ENCODE peak calls at places on chromosomes 3 and 15, in eight cellular contexts. One of them, this sample, is unnamed.

GRCh38 chr3:47916201-47916600 is 100.0 kb downstream of the MAP4 start:
- DNase-seq in CD8-positive, alpha-beta T cell: no peak
- DNase-seq in stimulated activated CD4-positive, alpha-beta T cell treated with anti-CD3 and anti-CD28 coated beads, Interleukin-4, amount 100 ng/mL, for 4 hours: no peak
- DNase-seq in SHP77: no peak
- DNase-seq in OCI-LY7: no peak
- DNase-seq in EL: no peak
- DNase-seq in neural crest cell: no peak
- DNase-seq in activated CD4-positive, alpha-beta T cell treated with anti-CD3 and anti-CD28 coated beads for 4 hours: no peak
- DNase-seq in this sample: no peak

GRCh38 chr3:104005815-104006214 is 1360.9 kb upstream of the ALCAM start:
- DNase-seq in CD8-positive, alpha-beta T cell: no peak
- DNase-seq in stimulated activated CD4-positive, alpha-beta T cell treated with anti-CD3 and anti-CD28 coated beads, Interleukin-4, amount 100 ng/mL, for 4 hours: no peak
- DNase-seq in SHP77: no peak
- DNase-seq in OCI-LY7: no peak
- DNase-seq in EL: peak
- DNase-seq in neural crest cell: no peak
- DNase-seq in activated CD4-positive, alpha-beta T cell treated with anti-CD3 and anti-CD28 coated beads for 4 hours: no peak
- DNase-seq in this sample: no peak

GRCh38 chr3:105598047-105598796 is 231.5 kb downstream of the ALCAM start:
- DNase-seq in CD8-positive, alpha-beta T cell: no peak
- DNase-seq in stimulated activated CD4-positive, alpha-beta T cell treated with anti-CD3 and anti-CD28 coated beads, Interleukin-4, amount 100 ng/mL, for 4 hours: no peak
- DNase-seq in SHP77: no peak
- DNase-seq in OCI-LY7: no peak
- DNase-seq in EL: peak
- DNase-seq in neural crest cell: no peak
- DNase-seq in activated CD4-positive, alpha-beta T cell treated with anti-CD3 and anti-CD28 coated beads for 4 hours: no peak
- DNase-seq in this sample: no peak

GRCh38 chr3:138082085-138082991 is 33.1 kb downstream of the DZIP1L start:
- DNase-seq in CD8-positive, alpha-beta T cell: no peak
- DNase-seq in stimulated activated CD4-positive, alpha-beta T cell treated with anti-CD3 and anti-CD28 coated beads, Interleukin-4, amount 100 ng/mL, for 4 hours: peak
- DNase-seq in SHP77: peak
- DNase-seq in OCI-LY7: no peak
- DNase-seq in EL: peak
- DNase-seq in neural crest cell: no peak
- DNase-seq in activated CD4-positive, alpha-beta T cell treated with anti-CD3 and anti-CD28 coated beads for 4 hours: no peak
- DNase-seq in this sample: no peak

GRCh38 chr3:125313060-125313635 is 62.0 kb downstream of the ZNF148 start:
- DNase-seq in CD8-positive, alpha-beta T cell: no peak
- DNase-seq in stimulated activated CD4-positive, alpha-beta T cell treated with anti-CD3 and anti-CD28 coated beads, Interleukin-4, amount 100 ng/mL, for 4 hours: no peak
- DNase-seq in SHP77: no peak
- DNase-seq in OCI-LY7: no peak
- DNase-seq in EL: peak
- DNase-seq in neural crest cell: no peak
- DNase-seq in activated CD4-positive, alpha-beta T cell treated with anti-CD3 and anti-CD28 coated beads for 4 hours: no peak
- DNase-seq in this sample: no peak

GRCh38 chr3:22263042-22263441 is 512.0 kb upstream of the ZNF385D start:
- DNase-seq in CD8-positive, alpha-beta T cell: no peak
- DNase-seq in stimulated activated CD4-positive, alpha-beta T cell treated with anti-CD3 and anti-CD28 coated beads, Interleukin-4, amount 100 ng/mL, for 4 hours: no peak
- DNase-seq in SHP77: no peak
- DNase-seq in OCI-LY7: no peak
- DNase-seq in EL: peak
- DNase-seq in neural crest cell: no peak
- DNase-seq in activated CD4-positive, alpha-beta T cell treated with anti-CD3 and anti-CD28 coated beads for 4 hours: no peak
- DNase-seq in this sample: no peak

GRCh38 chr15:89441295-89441762 is 55.1 kb downstream of the RHCG start:
- DNase-seq in CD8-positive, alpha-beta T cell: no peak
- DNase-seq in stimulated activated CD4-positive, alpha-beta T cell treated with anti-CD3 and anti-CD28 coated beads, Interleukin-4, amount 100 ng/mL, for 4 hours: no peak
- DNase-seq in SHP77: no peak
- DNase-seq in OCI-LY7: peak
- DNase-seq in EL: no peak
- DNase-seq in neural crest cell: no peak
- DNase-seq in activated CD4-positive, alpha-beta T cell treated with anti-CD3 and anti-CD28 coated beads for 4 hours: no peak
- DNase-seq in this sample: no peak

GRCh38 chr15:65580287-65580686 is 30.6 kb downstream of the INTS14 start:
- DNase-seq in CD8-positive, alpha-beta T cell: no peak
- DNase-seq in stimulated activated CD4-positive, alpha-beta T cell treated with anti-CD3 and anti-CD28 coated beads, Interleukin-4, amount 100 ng/mL, for 4 hours: no peak
- DNase-seq in SHP77: no peak
- DNase-seq in OCI-LY7: no peak
- DNase-seq in EL: peak
- DNase-seq in neural crest cell: no peak
- DNase-seq in activated CD4-positive, alpha-beta T cell treated with anti-CD3 and anti-CD28 coated beads for 4 hours: no peak
- DNase-seq in this sample: no peak

GRCh38 chr3:108132727-108133373 is 42.0 kb upstream of the CD47 start:
- DNase-seq in CD8-positive, alpha-beta T cell: no peak
- DNase-seq in stimulated activated CD4-positive, alpha-beta T cell treated with anti-CD3 and anti-CD28 coated beads, Interleukin-4, amount 100 ng/mL, for 4 hours: no peak
- DNase-seq in SHP77: no peak
- DNase-seq in OCI-LY7: no peak
- DNase-seq in EL: peak
- DNase-seq in neural crest cell: no peak
- DNase-seq in activated CD4-positive, alpha-beta T cell treated with anti-CD3 and anti-CD28 coated beads for 4 hours: no peak
- DNase-seq in this sample: no peak

GRCh38 chr3:171620825-171621434 is 160.7 kb upstream of the TNIK start:
- DNase-seq in CD8-positive, alpha-beta T cell: no peak
- DNase-seq in stimulated activated CD4-positive, alpha-beta T cell treated with anti-CD3 and anti-CD28 coated beads, Interleukin-4, amount 100 ng/mL, for 4 hours: no peak
- DNase-seq in SHP77: no peak
- DNase-seq in OCI-LY7: no peak
- DNase-seq in EL: peak
- DNase-seq in neural crest cell: no peak
- DNase-seq in activated CD4-positive, alpha-beta T cell treated with anti-CD3 and anti-CD28 coated beads for 4 hours: no peak
- DNase-seq in this sample: no peak

GRCh38 chr15:52143862-52144261 is 31.3 kb upstream of the BCL2L10 start:
- DNase-seq in CD8-positive, alpha-beta T cell: no peak
- DNase-seq in stimulated activated CD4-positive, alpha-beta T cell treated with anti-CD3 and anti-CD28 coated beads, Interleukin-4, amount 100 ng/mL, for 4 hours: no peak
- DNase-seq in SHP77: no peak
- DNase-seq in OCI-LY7: no peak
- DNase-seq in EL: peak
- DNase-seq in neural crest cell: no peak
- DNase-seq in activated CD4-positive, alpha-beta T cell treated with anti-CD3 and anti-CD28 coated beads for 4 hours: no peak
- DNase-seq in this sample: no peak

GRCh38 chr15:35271371-35272043 is 186.4 kb upstream of the NANOGP8 start:
- DNase-seq in CD8-positive, alpha-beta T cell: no peak
- DNase-seq in stimulated activated CD4-positive, alpha-beta T cell treated with anti-CD3 and anti-CD28 coated beads, Interleukin-4, amount 100 ng/mL, for 4 hours: no peak
- DNase-seq in SHP77: no peak
- DNase-seq in OCI-LY7: no peak
- DNase-seq in EL: peak
- DNase-seq in neural crest cell: no peak
- DNase-seq in activated CD4-positive, alpha-beta T cell treated with anti-CD3 and anti-CD28 coated beads for 4 hours: no peak
- DNase-seq in this sample: no peak

GRCh38 chr15:43219929-43220886 is 610 bp downstream of the EPB42 start:
- DNase-seq in CD8-positive, alpha-beta T cell: no peak
- DNase-seq in stimulated activated CD4-positive, alpha-beta T cell treated with anti-CD3 and anti-CD28 coated beads, Interleukin-4, amount 100 ng/mL, for 4 hours: no peak
- DNase-seq in SHP77: no peak
- DNase-seq in OCI-LY7: no peak
- DNase-seq in EL: no peak
- DNase-seq in neural crest cell: no peak
- DNase-seq in activated CD4-positive, alpha-beta T cell treated with anti-CD3 and anti-CD28 coated beads for 4 hours: no peak
- DNase-seq in this sample: no peak

GRCh38 chr3:16520636-16521579 is 7.4 kb upstream of the RFTN1 start:
- DNase-seq in CD8-positive, alpha-beta T cell: no peak
- DNase-seq in stimulated activated CD4-positive, alpha-beta T cell treated with anti-CD3 and anti-CD28 coated beads, Interleukin-4, amount 100 ng/mL, for 4 hours: no peak
- DNase-seq in SHP77: no peak
- DNase-seq in OCI-LY7: no peak
- DNase-seq in EL: no peak
- DNase-seq in neural crest cell: no peak
- DNase-seq in activated CD4-positive, alpha-beta T cell treated with anti-CD3 and anti-CD28 coated beads for 4 hours: no peak
- DNase-seq in this sample: no peak

GRCh38 chr3:171811059-171811912 is 1.0 kb upstream of the PLD1 start:
- DNase-seq in CD8-positive, alpha-beta T cell: no peak
- DNase-seq in stimulated activated CD4-positive, alpha-beta T cell treated with anti-CD3 and anti-CD28 coated beads, Interleukin-4, amount 100 ng/mL, for 4 hours: no peak
- DNase-seq in SHP77: peak
- DNase-seq in OCI-LY7: no peak
- DNase-seq in EL: peak
- DNase-seq in neural crest cell: no peak
- DNase-seq in activated CD4-positive, alpha-beta T cell treated with anti-CD3 and anti-CD28 coated beads for 4 hours: no peak
- DNase-seq in this sample: no peak

GRCh38 chr3:53274938-53275666 is 19.3 kb upstream of the TKT start:
- DNase-seq in CD8-positive, alpha-beta T cell: no peak
- DNase-seq in stimulated activated CD4-positive, alpha-beta T cell treated with anti-CD3 and anti-CD28 coated beads, Interleukin-4, amount 100 ng/mL, for 4 hours: no peak
- DNase-seq in SHP77: no peak
- DNase-seq in OCI-LY7: peak
- DNase-seq in EL: no peak
- DNase-seq in neural crest cell: no peak
- DNase-seq in activated CD4-positive, alpha-beta T cell treated with anti-CD3 and anti-CD28 coated beads for 4 hours: no peak
- DNase-seq in this sample: no peak

GRCh38 chr15:74227968-74228722 is 8.0 kb upstream of the CCDC33 start:
- DNase-seq in CD8-positive, alpha-beta T cell: no peak
- DNase-seq in stimulated activated CD4-positive, alpha-beta T cell treated with anti-CD3 and anti-CD28 coated beads, Interleukin-4, amount 100 ng/mL, for 4 hours: no peak
- DNase-seq in SHP77: peak
- DNase-seq in OCI-LY7: no peak
- DNase-seq in EL: no peak
- DNase-seq in neural crest cell: no peak
- DNase-seq in activated CD4-positive, alpha-beta T cell treated with anti-CD3 and anti-CD28 coated beads for 4 hours: no peak
- DNase-seq in this sample: no peak

GRCh38 chr3:146814601-146815315 is 209.6 kb upstream of the PLSCR5 start:
- DNase-seq in CD8-positive, alpha-beta T cell: no peak
- DNase-seq in stimulated activated CD4-positive, alpha-beta T cell treated with anti-CD3 and anti-CD28 coated beads, Interleukin-4, amount 100 ng/mL, for 4 hours: no peak
- DNase-seq in SHP77: no peak
- DNase-seq in OCI-LY7: no peak
- DNase-seq in EL: peak
- DNase-seq in neural crest cell: no peak
- DNase-seq in activated CD4-positive, alpha-beta T cell treated with anti-CD3 and anti-CD28 coated beads for 4 hours: no peak
- DNase-seq in this sample: no peak

GRCh38 chr15:97890307-97890706 is 70.2 kb upstream of the ARRDC4 start:
- DNase-seq in CD8-positive, alpha-beta T cell: no peak
- DNase-seq in stimulated activated CD4-positive, alpha-beta T cell treated with anti-CD3 and anti-CD28 coated beads, Interleukin-4, amount 100 ng/mL, for 4 hours: no peak
- DNase-seq in SHP77: no peak
- DNase-seq in OCI-LY7: no peak
- DNase-seq in EL: no peak
- DNase-seq in neural crest cell: no peak
- DNase-seq in activated CD4-positive, alpha-beta T cell treated with anti-CD3 and anti-CD28 coated beads for 4 hours: no peak
- DNase-seq in this sample: no peak

GRCh38 chr3:143648708-143649107 is 199.6 kb downstream of the SLC9A9 start:
- DNase-seq in CD8-positive, alpha-beta T cell: no peak
- DNase-seq in stimulated activated CD4-positive, alpha-beta T cell treated with anti-CD3 and anti-CD28 coated beads, Interleukin-4, amount 100 ng/mL, for 4 hours: no peak
- DNase-seq in SHP77: peak
- DNase-seq in OCI-LY7: no peak
- DNase-seq in EL: no peak
- DNase-seq in neural crest cell: no peak
- DNase-seq in activated CD4-positive, alpha-beta T cell treated with anti-CD3 and anti-CD28 coated beads for 4 hours: no peak
- DNase-seq in this sample: no peak

This sample was measured in T follicular helper cell.